ENCODE peak calls at places on chromosomes 16 and 17, in four cellular contexts. Y is dorsolateral prefrontal cortex, I is lower lobe of right lung, C is Peyer's patch. J is an unnamed sample.

GRCh38 chr16:67882374-67883145 is 2.1 kb upstream of the NRN1L start:
- DNase-seq in Y (peak; percentile 85), I (no peak), C (no peak), J (no peak)

GRCh38 chr16:17149904-17150483 is 320.8 kb downstream of the XYLT1 start:
- DNase-seq in C (no peak), Y (no peak), I (no peak), J (peak; percentile 44)

GRCh38 chr16:81514041-81514559 is 69.5 kb downstream of the CMIP start:
- DNase-seq in Y (no peak), C (peak; percentile 70), I (no peak), J (no peak)

GRCh38 chr17:79159926-79160325 is 85.3 kb downstream of the ENGASE start:
- DNase-seq in Y (no peak), I (no peak), C (no peak), J (peak; percentile 70)

GRCh38 chr16:20928774-20929411 is 28.3 kb downstream of the LYRM1 start:
- DNase-seq in C (no peak), Y (no peak), I (no peak), J (no peak)

GRCh38 chr17:44269118-44269794 is 1.3 kb upstream of the SLC4A1 start:
- DNase-seq in C (no peak), I (no peak), Y (no peak), J (no peak)

GRCh38 chr17:80297996-80298560 is 37.4 kb downstream of the RNF213 start:
- DNase-seq in Y (no peak), C (no peak), I (peak; percentile 37), J (no peak)

GRCh38 chr16:71709231-71709781 is 15.2 kb downstream of the PHLPP2 start:
- DNase-seq in I (no peak), C (no peak), Y (no peak), J (peak; percentile 28)

GRCh38 chr17:4788807-4789700 is at the start of gene GLTPD2:
- DNase-seq in C (no peak), I (no peak), Y (peak; percentile 33), J (peak; percentile 61)

GRCh38 chr17:73901661-73902415 is 257.6 kb upstream of the SDK2 start:
- DNase-seq in I (peak; percentile 76), C (peak; percentile 60), Y (no peak), J (peak; percentile 60)

GRCh38 chr17:8382880-8383142 is 182 bp downstream of the RPL26 start:
- DNase-seq in I (no peak), C (no peak), Y (no peak), J (no peak)

GRCh38 chr17:48954300-48954755 is 9.7 kb upstream of the SNF8 start:
- DNase-seq in C (no peak), I (no peak), Y (no peak), J (peak; percentile 78)

GRCh38 chr17:67105213-67105612 is 60.9 kb downstream of the CACNG1 start:
- DNase-seq in Y (no peak), I (no peak), C (no peak), J (no peak)
- H3K4me3 ChIP-seq in Y (no peak overlapping the region), I (no peak overlapping the region), C (no peak overlapping the region), J (no peak overlapping the region)

DNA sequence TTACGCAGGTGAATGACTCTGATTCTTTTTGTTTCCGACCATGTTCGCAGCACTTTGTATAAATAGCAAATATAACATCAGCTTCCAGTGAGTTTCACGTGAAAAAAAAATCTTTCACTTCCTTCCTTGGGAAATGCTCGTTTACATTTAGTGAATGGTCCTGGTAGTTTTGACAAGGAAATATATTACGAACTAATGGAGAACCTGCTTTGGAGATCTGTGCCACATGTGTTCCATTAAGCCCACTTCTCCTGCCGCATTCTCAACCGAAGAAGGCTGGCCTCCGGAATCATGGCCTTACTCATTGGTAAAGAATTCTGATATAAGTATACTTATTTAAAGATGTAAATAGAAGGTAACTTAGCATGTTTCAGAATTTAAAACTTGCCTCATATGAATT is 3.6 kb downstream of the CRAMP1 start:
- DNase-seq in I (no peak), C (no peak), Y (no peak), J (no peak)
- H3K27ac ChIP-seq in I (peak overlapping the region; percentile 73), C (no peak overlapping the region), Y (no peak overlapping the region), J (no peak overlapping the region)

GRCh38 chr17:35540589-35541404 is 3.3 kb upstream of the SLFN12L start:
- DNase-seq in Y (no peak), C (peak; percentile 81), I (peak; percentile 69), J (no peak)

GRCh38 chr17:35539659-35540026 is 2.2 kb upstream of the SLFN12L start:
- DNase-seq in I (no peak), C (no peak), Y (no peak), J (no peak)

GRCh38 chr17:35536664-35537160 is 766 bp downstream of the SLFN12L start:
- DNase-seq in Y (no peak), I (no peak), C (no peak), J (no peak)

GRCh38 chr17:35534694-35535093 is 2.8 kb downstream of the SLFN12L start:
- DNase-seq in Y (no peak), C (no peak), I (no peak), J (no peak)

GRCh38 chr17:35537569-35538209 is at the start of gene SLFN12L:
- DNase-seq in I (no peak), Y (no peak), C (no peak), J (no peak)
- H3K4me3 ChIP-seq in I (peak within 1 kb of the TSS; percentile 36), Y (no peak within 1 kb of the TSS), C (peak within 1 kb of the TSS; percentile 7), J (no peak within 1 kb of the TSS)

GRCh38 chr16:4653981-4654380 is 29.4 kb downstream of the MGRN1 start:
- DNase-seq in C (peak; percentile 89), Y (no peak), I (peak; percentile 88), J (no peak)
- H3K27ac ChIP-seq in C (peak overlapping the region; percentile 89), Y (peak overlapping the region; percentile 23), I (peak overlapping the region; percentile 76), J (no peak overlapping the region)

DNA sequence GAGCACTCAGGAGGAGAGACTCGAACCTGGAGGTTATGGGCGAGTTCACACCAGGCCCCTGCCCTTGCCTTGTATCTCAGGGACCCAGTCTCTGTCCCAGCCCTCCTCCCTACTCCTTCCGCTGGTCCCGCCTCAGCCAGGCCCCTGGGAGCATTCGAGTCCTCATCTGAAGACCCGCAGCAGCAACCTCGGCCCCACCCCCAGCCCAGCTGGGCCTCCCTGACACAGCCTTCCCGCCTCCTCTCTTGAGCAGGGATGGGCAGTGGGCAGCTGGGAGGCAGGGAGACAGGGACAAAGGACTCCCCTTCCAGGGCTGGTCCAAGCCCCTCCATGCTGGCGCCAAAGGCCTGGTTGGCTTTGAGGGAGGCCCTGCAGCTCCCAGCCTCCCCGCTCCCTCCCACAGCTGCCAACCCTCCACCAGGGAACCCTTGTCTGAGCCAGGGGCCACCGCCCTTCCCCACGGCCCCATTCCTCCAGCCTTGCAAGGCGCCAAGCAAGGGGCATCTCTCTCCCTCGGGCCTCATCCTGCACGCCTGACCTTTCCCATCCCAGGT is 15.4 kb upstream of the ZC3H18 start:
- DNase-seq in I (no peak), C (no peak), Y (no peak), J (no peak)
- H3K4me3 ChIP-seq in I (no peak overlapping the region), C (no peak overlapping the region), Y (no peak overlapping the region), J (no peak overlapping the region)